ENCODE peak calls at places on chromosomes 5 and 9, in five cellular contexts. S is GF-D8; V is activated T-cell treated with anti-CD3 and anti-CD28 coated beads, Interleukin-2, amount 50 U/mL, for 72 hours; U is H9; I is omental fat pad. F is an unnamed sample.

GRCh38 chr5:52838306-52839015 is 50.7 kb downstream of the ITGA1 start:
- DNase-seq in S (no peak), V (no peak), U (no peak), I (no peak), F (no peak)

GRCh38 chr9:103574056-103574455 is 520.1 kb upstream of the SMC2 start:
- DNase-seq in S (no peak), V (no peak), U (no peak), I (no peak), F (no peak)

GRCh38 chr5:179793470-179794139 is at the start of gene LTC4S:
- DNase-seq in S (peak), V (no peak), U (peak), I (no peak), F (no peak)

GRCh38 chr5:117072439-117072838 is 497.8 kb upstream of the SEMA6A start:
- DNase-seq in S (no peak), V (no peak), U (peak), I (no peak), F (no peak)

GRCh38 chr5:177447611-177448243 is 1.1 kb downstream of the PRR7 start:
- DNase-seq in S (peak), V (no peak), U (peak), I (no peak), F (no peak)

GRCh38 chr5:98791110-98791509 is 17.6 kb downstream of the RGMB start:
- DNase-seq in S (no peak), V (no peak), U (no peak), I (no peak), F (no peak)

GRCh38 chr5:64160196-64160595 is 5.4 kb upstream of the RNF180 start:
- DNase-seq in S (no peak), V (no peak), U (no peak), I (no peak), F (no peak)

GRCh38 chr9:15231788-15232635 is 75.0 kb downstream of the TTC39B start:
- DNase-seq in S (no peak), V (peak), U (peak), I (no peak), F (no peak)

GRCh38 chr5:167587768-167588167 is 703.7 kb upstream of the WWC1 start:
- DNase-seq in S (no peak), V (no peak), U (peak), I (no peak), F (peak)

GRCh38 chr5:131386779-131387178 is 122.9 kb downstream of the CDC42SE2 start:
- DNase-seq in S (no peak), V (no peak), U (no peak), I (no peak), F (no peak)

GRCh38 chr5:110751902-110752762 is 13.3 kb downstream of the SLC25A46 start:
- DNase-seq in S (no peak), V (peak), U (no peak), I (no peak), F (peak)

GRCh38 chr9:105835721-105836120 is 141.4 kb downstream of the TMEM38B start:
- DNase-seq in S (no peak), V (no peak), U (no peak), I (no peak), F (no peak)

GRCh38 chr5:142246263-142246662 is 78.6 kb downstream of the SPRY4 start:
- DNase-seq in S (no peak), V (no peak), U (no peak), I (no peak), F (peak)

GRCh38 chr9:123984802-123985201 is 26.8 kb upstream of the LHX2 start:
- DNase-seq in S (no peak), V (no peak), U (no peak), I (no peak), F (no peak)

GRCh38 chr9:126482361-126483044 is 131.2 kb upstream of the LMX1B start:
- DNase-seq in S (no peak), V (no peak), U (peak), I (no peak), F (no peak)

GRCh38 chr9:73183917-73184861 is 32.5 kb downstream of the ANXA1 start:
- DNase-seq in S (peak), V (no peak), U (no peak), I (no peak), F (no peak)

GRCh38 chr9:78239506-78239905 is 3.6 kb downstream of the CEP78 start:
- DNase-seq in S (no peak), V (no peak), U (no peak), I (no peak), F (no peak)

F was measured in non-pigmented ciliary epithelial cell.